ENCODE peak calls at places on chromosomes 1 and 21, in seven cellular contexts. One of them, this sample, is unnamed.

GRCh38 chr1:79760521-79760920 is 754.0 kb upstream of the ADGRL4 start:
- DNase-seq in activated naive CD8-positive, alpha-beta T cell treated with anti-CD3 and anti-CD28 coated beads, Interleukin-2, amount 50 U/mL, for 24 hours: no peak
- DNase-seq in uterus: no peak
- DNase-seq in T follicular helper cell: no peak
- DNase-seq in left ventricle myocardium inferior: no peak
- DNase-seq in kidney epithelial cell: no peak
- DNase-seq in NCI-H345: no peak
- DNase-seq in this sample: no peak

GRCh38 chr1:100955322-100955721 is 59.4 kb downstream of the SLC30A7 start:
- DNase-seq in activated naive CD8-positive, alpha-beta T cell treated with anti-CD3 and anti-CD28 coated beads, Interleukin-2, amount 50 U/mL, for 24 hours: no peak
- DNase-seq in uterus: no peak
- DNase-seq in T follicular helper cell: no peak
- DNase-seq in left ventricle myocardium inferior: no peak
- DNase-seq in kidney epithelial cell: no peak
- DNase-seq in NCI-H345: no peak
- DNase-seq in this sample: no peak

GRCh38 chr1:82464362-82464931 is 663.7 kb downstream of the ADGRL2 start:
- DNase-seq in activated naive CD8-positive, alpha-beta T cell treated with anti-CD3 and anti-CD28 coated beads, Interleukin-2, amount 50 U/mL, for 24 hours: no peak
- DNase-seq in uterus: no peak
- DNase-seq in T follicular helper cell: no peak
- DNase-seq in left ventricle myocardium inferior: peak; percentile 18
- DNase-seq in kidney epithelial cell: no peak
- DNase-seq in NCI-H345: peak; percentile 53
- DNase-seq in this sample: peak; percentile 27

GRCh38 chr1:27885620-27886352 is 13.4 kb downstream of the THEMIS2 start:
- DNase-seq in activated naive CD8-positive, alpha-beta T cell treated with anti-CD3 and anti-CD28 coated beads, Interleukin-2, amount 50 U/mL, for 24 hours: no peak
- DNase-seq in uterus: no peak
- DNase-seq in T follicular helper cell: no peak
- DNase-seq in left ventricle myocardium inferior: no peak
- DNase-seq in kidney epithelial cell: no peak
- DNase-seq in NCI-H345: no peak
- DNase-seq in this sample: no peak

GRCh38 chr21:43981871-43982210 is 30.3 kb upstream of the TRAPPC10 start:
- DNase-seq in activated naive CD8-positive, alpha-beta T cell treated with anti-CD3 and anti-CD28 coated beads, Interleukin-2, amount 50 U/mL, for 24 hours: no peak
- DNase-seq in uterus: no peak
- DNase-seq in T follicular helper cell: no peak
- DNase-seq in left ventricle myocardium inferior: no peak
- DNase-seq in kidney epithelial cell: no peak
- DNase-seq in NCI-H345: no peak
- DNase-seq in this sample: no peak

GRCh38 chr1:39898648-39899603 is 2.8 kb downstream of the MYCL start:
- DNase-seq in activated naive CD8-positive, alpha-beta T cell treated with anti-CD3 and anti-CD28 coated beads, Interleukin-2, amount 50 U/mL, for 24 hours: no peak
- DNase-seq in uterus: no peak
- DNase-seq in T follicular helper cell: no peak
- DNase-seq in left ventricle myocardium inferior: no peak
- DNase-seq in kidney epithelial cell: no peak
- DNase-seq in NCI-H345: peak; percentile 46
- DNase-seq in this sample: no peak

GRCh38 chr21:41653944-41654625 is 112.8 kb downstream of the RIPK4 start:
- DNase-seq in activated naive CD8-positive, alpha-beta T cell treated with anti-CD3 and anti-CD28 coated beads, Interleukin-2, amount 50 U/mL, for 24 hours: no peak
- DNase-seq in uterus: no peak
- DNase-seq in T follicular helper cell: no peak
- DNase-seq in left ventricle myocardium inferior: no peak
- DNase-seq in kidney epithelial cell: no peak
- DNase-seq in NCI-H345: no peak
- DNase-seq in this sample: no peak

GRCh38 chr1:110084226-110085078 is 14.0 kb upstream of the ALX3 start:
- DNase-seq in activated naive CD8-positive, alpha-beta T cell treated with anti-CD3 and anti-CD28 coated beads, Interleukin-2, amount 50 U/mL, for 24 hours: peak; percentile 29
- DNase-seq in uterus: peak; percentile 61
- DNase-seq in T follicular helper cell: no peak
- DNase-seq in left ventricle myocardium inferior: peak; percentile 43
- DNase-seq in kidney epithelial cell: no peak
- DNase-seq in NCI-H345: no peak
- DNase-seq in this sample: no peak

GRCh38 chr1:84611796-84612195 is 37.6 kb upstream of the CTBS start:
- DNase-seq in activated naive CD8-positive, alpha-beta T cell treated with anti-CD3 and anti-CD28 coated beads, Interleukin-2, amount 50 U/mL, for 24 hours: no peak
- DNase-seq in uterus: no peak
- DNase-seq in T follicular helper cell: no peak
- DNase-seq in left ventricle myocardium inferior: no peak
- DNase-seq in kidney epithelial cell: no peak
- DNase-seq in NCI-H345: no peak
- DNase-seq in this sample: no peak

GRCh38 chr1:9892563-9893528 is 17.2 kb downstream of the CTNNBIP1 start:
- DNase-seq in activated naive CD8-positive, alpha-beta T cell treated with anti-CD3 and anti-CD28 coated beads, Interleukin-2, amount 50 U/mL, for 24 hours: no peak
- DNase-seq in uterus: no peak
- DNase-seq in T follicular helper cell: no peak
- DNase-seq in left ventricle myocardium inferior: no peak
- DNase-seq in kidney epithelial cell: peak; percentile 72
- DNase-seq in NCI-H345: no peak
- DNase-seq in this sample: peak; percentile 42

GRCh38 chr1:227949954-227950734 is 2.4 kb upstream of the WNT9A start:
- DNase-seq in activated naive CD8-positive, alpha-beta T cell treated with anti-CD3 and anti-CD28 coated beads, Interleukin-2, amount 50 U/mL, for 24 hours: peak; percentile 0
- DNase-seq in uterus: no peak
- DNase-seq in T follicular helper cell: no peak
- DNase-seq in left ventricle myocardium inferior: no peak
- DNase-seq in kidney epithelial cell: no peak
- DNase-seq in NCI-H345: no peak
- DNase-seq in this sample: no peak

GRCh38 chr1:230867119-230867902 is 1.0 kb downstream of the C1orf198 start:
- DNase-seq in activated naive CD8-positive, alpha-beta T cell treated with anti-CD3 and anti-CD28 coated beads, Interleukin-2, amount 50 U/mL, for 24 hours: no peak
- DNase-seq in uterus: no peak
- DNase-seq in T follicular helper cell: no peak
- DNase-seq in left ventricle myocardium inferior: no peak
- DNase-seq in kidney epithelial cell: no peak
- DNase-seq in NCI-H345: no peak
- DNase-seq in this sample: no peak

GRCh38 chr1:233673146-233673946 is 59.4 kb downstream of the KCNK1 start:
- DNase-seq in activated naive CD8-positive, alpha-beta T cell treated with anti-CD3 and anti-CD28 coated beads, Interleukin-2, amount 50 U/mL, for 24 hours: no peak
- DNase-seq in uterus: no peak
- DNase-seq in T follicular helper cell: no peak
- DNase-seq in left ventricle myocardium inferior: no peak
- DNase-seq in kidney epithelial cell: no peak
- DNase-seq in NCI-H345: no peak
- DNase-seq in this sample: no peak

GRCh38 chr1:181541458-181541857 is 58.1 kb downstream of the CACNA1E start:
- DNase-seq in activated naive CD8-positive, alpha-beta T cell treated with anti-CD3 and anti-CD28 coated beads, Interleukin-2, amount 50 U/mL, for 24 hours: no peak
- DNase-seq in uterus: no peak
- DNase-seq in T follicular helper cell: no peak
- DNase-seq in left ventricle myocardium inferior: no peak
- DNase-seq in kidney epithelial cell: no peak
- DNase-seq in NCI-H345: no peak
- DNase-seq in this sample: no peak

GRCh38 chr1:175808573-175808972 is 65.2 kb upstream of the TNR start:
- DNase-seq in activated naive CD8-positive, alpha-beta T cell treated with anti-CD3 and anti-CD28 coated beads, Interleukin-2, amount 50 U/mL, for 24 hours: no peak
- DNase-seq in uterus: no peak
- DNase-seq in T follicular helper cell: no peak
- DNase-seq in left ventricle myocardium inferior: no peak
- DNase-seq in kidney epithelial cell: no peak
- DNase-seq in NCI-H345: peak; percentile 66
- DNase-seq in this sample: no peak

GRCh38 chr1:33057095-33057494 is 20.4 kb upstream of the AK2 start:
- DNase-seq in activated naive CD8-positive, alpha-beta T cell treated with anti-CD3 and anti-CD28 coated beads, Interleukin-2, amount 50 U/mL, for 24 hours: no peak
- DNase-seq in uterus: no peak
- DNase-seq in T follicular helper cell: no peak
- DNase-seq in left ventricle myocardium inferior: no peak
- DNase-seq in kidney epithelial cell: no peak
- DNase-seq in NCI-H345: no peak
- DNase-seq in this sample: no peak

GRCh38 chr1:220001095-220001501 is 45.2 kb downstream of the EPRS1 start:
- DNase-seq in activated naive CD8-positive, alpha-beta T cell treated with anti-CD3 and anti-CD28 coated beads, Interleukin-2, amount 50 U/mL, for 24 hours: no peak
- DNase-seq in uterus: no peak
- DNase-seq in T follicular helper cell: no peak
- DNase-seq in left ventricle myocardium inferior: no peak
- DNase-seq in kidney epithelial cell: no peak
- DNase-seq in NCI-H345: no peak
- DNase-seq in this sample: no peak

GRCh38 chr1:152511596-152511995 is 993 bp downstream of the LCE5A start:
- DNase-seq in activated naive CD8-positive, alpha-beta T cell treated with anti-CD3 and anti-CD28 coated beads, Interleukin-2, amount 50 U/mL, for 24 hours: no peak
- DNase-seq in uterus: no peak
- DNase-seq in T follicular helper cell: no peak
- DNase-seq in left ventricle myocardium inferior: no peak
- DNase-seq in kidney epithelial cell: no peak
- DNase-seq in NCI-H345: no peak
- DNase-seq in this sample: no peak

This sample was measured in heart left ventricle.